ENCODE peak calls at places on chromosome 1, in ten cellular contexts. One of them, this sample, is unnamed.
A peak's percentile ranks its signal among the peaks of the same experiment; 100 is the strongest.

GRCh38 chr1:215044151-215044550 is 38.4 kb upstream of the KCNK2 start:
- DNase-seq in stomach: no peak
- DNase-seq in tibial nerve: no peak
- DNase-seq in cardiac muscle cell: no peak
- DNase-seq in left ventricle myocardium inferior: no peak
- DNase-seq in sigmoid colon: no peak
- DNase-seq in vagina: no peak
- DNase-seq in CD4-positive, CD25-positive, alpha-beta regulatory T cell: no peak
- DNase-seq in lower lobe of right lung: no peak
- DNase-seq in thoracic aorta: no peak
- DNase-seq in this sample: no peak

GRCh38 chr1:86069757-86070145 is 86.8 kb downstream of the COL24A1 start:
- DNase-seq in tibial nerve: no peak
- DNase-seq in CD4-positive, CD25-positive, alpha-beta regulatory T cell: no peak
- DNase-seq in lower lobe of right lung: no peak
- DNase-seq in sigmoid colon: no peak
- DNase-seq in vagina: no peak
- DNase-seq in thoracic aorta: no peak
- DNase-seq in cardiac muscle cell: no peak
- DNase-seq in stomach: no peak
- DNase-seq in left ventricle myocardium inferior: no peak
- DNase-seq in this sample: no peak

GRCh38 chr1:202683029-202683428 is 27.2 kb downstream of the SYT2 start:
- DNase-seq in vagina: no peak
- DNase-seq in CD4-positive, CD25-positive, alpha-beta regulatory T cell: no peak
- DNase-seq in tibial nerve: no peak
- DNase-seq in cardiac muscle cell: no peak
- DNase-seq in lower lobe of right lung: no peak
- DNase-seq in sigmoid colon: no peak
- DNase-seq in stomach: no peak
- DNase-seq in left ventricle myocardium inferior: no peak
- DNase-seq in thoracic aorta: no peak
- DNase-seq in this sample: no peak

GRCh38 chr1:160711528-160712311 is at the start of gene CD48:
- DNase-seq in vagina: no peak
- DNase-seq in tibial nerve: no peak
- DNase-seq in cardiac muscle cell: no peak
- DNase-seq in sigmoid colon: no peak
- DNase-seq in CD4-positive, CD25-positive, alpha-beta regulatory T cell: peak; percentile 41
- DNase-seq in left ventricle myocardium inferior: no peak
- DNase-seq in thoracic aorta: no peak
- DNase-seq in stomach: no peak
- DNase-seq in lower lobe of right lung: no peak
- DNase-seq in this sample: peak; percentile 76

GRCh38 chr1:203528098-203528497 is 34.1 kb downstream of the OPTC start:
- DNase-seq in tibial nerve: no peak
- DNase-seq in lower lobe of right lung: no peak
- DNase-seq in cardiac muscle cell: no peak
- DNase-seq in thoracic aorta: no peak
- DNase-seq in CD4-positive, CD25-positive, alpha-beta regulatory T cell: no peak
- DNase-seq in vagina: no peak
- DNase-seq in stomach: no peak
- DNase-seq in left ventricle myocardium inferior: no peak
- DNase-seq in sigmoid colon: no peak
- DNase-seq in this sample: no peak

GRCh38 chr1:101964708-101965107 is 32.0 kb downstream of the OLFM3 start:
- DNase-seq in lower lobe of right lung: no peak
- DNase-seq in stomach: no peak
- DNase-seq in thoracic aorta: no peak
- DNase-seq in CD4-positive, CD25-positive, alpha-beta regulatory T cell: no peak
- DNase-seq in sigmoid colon: no peak
- DNase-seq in left ventricle myocardium inferior: no peak
- DNase-seq in cardiac muscle cell: no peak
- DNase-seq in tibial nerve: no peak
- DNase-seq in vagina: no peak
- DNase-seq in this sample: no peak

GRCh38 chr1:234658143-234658542 is 48.2 kb upstream of the IRF2BP2 start:
- DNase-seq in cardiac muscle cell: no peak
- DNase-seq in CD4-positive, CD25-positive, alpha-beta regulatory T cell: no peak
- DNase-seq in sigmoid colon: no peak
- DNase-seq in thoracic aorta: no peak
- DNase-seq in tibial nerve: no peak
- DNase-seq in vagina: no peak
- DNase-seq in lower lobe of right lung: peak; percentile 62
- DNase-seq in left ventricle myocardium inferior: no peak
- DNase-seq in stomach: peak; percentile 86
- DNase-seq in this sample: no peak

GRCh38 chr1:237154173-237154572 is 112.2 kb downstream of the RYR2 start:
- DNase-seq in CD4-positive, CD25-positive, alpha-beta regulatory T cell: no peak
- DNase-seq in stomach: no peak
- DNase-seq in lower lobe of right lung: no peak
- DNase-seq in vagina: no peak
- DNase-seq in thoracic aorta: no peak
- DNase-seq in left ventricle myocardium inferior: no peak
- DNase-seq in tibial nerve: no peak
- DNase-seq in cardiac muscle cell: no peak
- DNase-seq in sigmoid colon: no peak
- DNase-seq in this sample: no peak

GRCh38 chr1:16978589-16979474 is 1.6 kb downstream of the MFAP2 start:
- DNase-seq in vagina: no peak
- DNase-seq in tibial nerve: peak; percentile 22
- DNase-seq in sigmoid colon: peak; percentile 92
- DNase-seq in CD4-positive, CD25-positive, alpha-beta regulatory T cell: no peak
- DNase-seq in left ventricle myocardium inferior: peak; percentile 49
- DNase-seq in lower lobe of right lung: no peak
- DNase-seq in stomach: no peak
- DNase-seq in cardiac muscle cell: no peak
- DNase-seq in thoracic aorta: no peak
- DNase-seq in this sample: no peak

GRCh38 chr1:16978139-16978538 is 2.3 kb downstream of the MFAP2 start:
- DNase-seq in tibial nerve: no peak
- DNase-seq in thoracic aorta: no peak
- DNase-seq in left ventricle myocardium inferior: no peak
- DNase-seq in stomach: no peak
- DNase-seq in cardiac muscle cell: no peak
- DNase-seq in vagina: no peak
- DNase-seq in sigmoid colon: no peak
- DNase-seq in lower lobe of right lung: no peak
- DNase-seq in CD4-positive, CD25-positive, alpha-beta regulatory T cell: no peak
- DNase-seq in this sample: no peak

GRCh38 chr1:16981269-16981849 is 939 bp upstream of the MFAP2 start:
- DNase-seq in vagina: no peak
- DNase-seq in CD4-positive, CD25-positive, alpha-beta regulatory T cell: no peak
- DNase-seq in stomach: no peak
- DNase-seq in lower lobe of right lung: no peak
- DNase-seq in tibial nerve: no peak
- DNase-seq in left ventricle myocardium inferior: no peak
- DNase-seq in cardiac muscle cell: no peak
- DNase-seq in thoracic aorta: no peak
- DNase-seq in sigmoid colon: no peak
- DNase-seq in this sample: no peak

GRCh38 chr1:16980473-16981268 is at the start of gene MFAP2:
- DNase-seq in lower lobe of right lung: no peak
- DNase-seq in thoracic aorta: no peak
- DNase-seq in CD4-positive, CD25-positive, alpha-beta regulatory T cell: no peak
- DNase-seq in cardiac muscle cell: peak; percentile 58
- DNase-seq in sigmoid colon: no peak
- DNase-seq in tibial nerve: no peak
- DNase-seq in vagina: no peak
- DNase-seq in stomach: no peak
- DNase-seq in left ventricle myocardium inferior: no peak
- DNase-seq in this sample: no peak

GRCh38 chr1:16979475-16980327 is 719 bp downstream of the MFAP2 start:
- DNase-seq in cardiac muscle cell: no peak
- DNase-seq in lower lobe of right lung: no peak
- DNase-seq in left ventricle myocardium inferior: no peak
- DNase-seq in tibial nerve: no peak
- DNase-seq in thoracic aorta: no peak
- DNase-seq in sigmoid colon: peak; percentile 82
- DNase-seq in vagina: no peak
- DNase-seq in CD4-positive, CD25-positive, alpha-beta regulatory T cell: no peak
- DNase-seq in stomach: no peak
- DNase-seq in this sample: no peak
- H3K27ac ChIP-seq in cardiac muscle cell: no peak overlapping the region
- H3K27ac ChIP-seq in lower lobe of right lung: peak overlapping the region; percentile 66
- H3K27ac ChIP-seq in left ventricle myocardium inferior: peak overlapping the region; percentile 60
- H3K27ac ChIP-seq in tibial nerve: peak overlapping the region; percentile 79
- H3K27ac ChIP-seq in thoracic aorta: peak overlapping the region; percentile 95
- H3K27ac ChIP-seq in sigmoid colon: peak overlapping the region; percentile 82
- H3K27ac ChIP-seq in vagina: peak overlapping the region; percentile 88
- H3K27ac ChIP-seq in CD4-positive, CD25-positive, alpha-beta regulatory T cell: no peak overlapping the region
- H3K27ac ChIP-seq in stomach: no peak overlapping the region
- H3K27ac ChIP-seq in this sample: no peak overlapping the region

GRCh38 chr1:152112885-152113432 is 2.3 kb downstream of the TCHH start:
- DNase-seq in vagina: no peak
- DNase-seq in stomach: no peak
- DNase-seq in thoracic aorta: no peak
- DNase-seq in left ventricle myocardium inferior: no peak
- DNase-seq in lower lobe of right lung: no peak
- DNase-seq in tibial nerve: no peak
- DNase-seq in cardiac muscle cell: no peak
- DNase-seq in sigmoid colon: no peak
- DNase-seq in CD4-positive, CD25-positive, alpha-beta regulatory T cell: no peak
- DNase-seq in this sample: no peak

GRCh38 chr1:152112101-152112884 is 3.0 kb downstream of the TCHH start:
- DNase-seq in cardiac muscle cell: no peak
- DNase-seq in thoracic aorta: no peak
- DNase-seq in stomach: no peak
- DNase-seq in vagina: no peak
- DNase-seq in left ventricle myocardium inferior: no peak
- DNase-seq in tibial nerve: no peak
- DNase-seq in CD4-positive, CD25-positive, alpha-beta regulatory T cell: no peak
- DNase-seq in sigmoid colon: no peak
- DNase-seq in lower lobe of right lung: no peak
- DNase-seq in this sample: no peak

GRCh38 chr1:152110860-152111514 is 4.3 kb downstream of the TCHH start:
- DNase-seq in vagina: no peak
- DNase-seq in sigmoid colon: no peak
- DNase-seq in tibial nerve: no peak
- DNase-seq in thoracic aorta: no peak
- DNase-seq in CD4-positive, CD25-positive, alpha-beta regulatory T cell: no peak
- DNase-seq in left ventricle myocardium inferior: peak; percentile 17
- DNase-seq in lower lobe of right lung: peak; percentile 53
- DNase-seq in cardiac muscle cell: no peak
- DNase-seq in stomach: no peak
- DNase-seq in this sample: peak; percentile 9

GRCh38 chr1:152110365-152110859 is 4.8 kb downstream of the TCHH start:
- DNase-seq in CD4-positive, CD25-positive, alpha-beta regulatory T cell: no peak
- DNase-seq in vagina: no peak
- DNase-seq in cardiac muscle cell: no peak
- DNase-seq in left ventricle myocardium inferior: peak; percentile 15
- DNase-seq in thoracic aorta: no peak
- DNase-seq in sigmoid colon: no peak
- DNase-seq in lower lobe of right lung: peak; percentile 57
- DNase-seq in tibial nerve: no peak
- DNase-seq in stomach: no peak
- DNase-seq in this sample: peak; percentile 13

DNA sequence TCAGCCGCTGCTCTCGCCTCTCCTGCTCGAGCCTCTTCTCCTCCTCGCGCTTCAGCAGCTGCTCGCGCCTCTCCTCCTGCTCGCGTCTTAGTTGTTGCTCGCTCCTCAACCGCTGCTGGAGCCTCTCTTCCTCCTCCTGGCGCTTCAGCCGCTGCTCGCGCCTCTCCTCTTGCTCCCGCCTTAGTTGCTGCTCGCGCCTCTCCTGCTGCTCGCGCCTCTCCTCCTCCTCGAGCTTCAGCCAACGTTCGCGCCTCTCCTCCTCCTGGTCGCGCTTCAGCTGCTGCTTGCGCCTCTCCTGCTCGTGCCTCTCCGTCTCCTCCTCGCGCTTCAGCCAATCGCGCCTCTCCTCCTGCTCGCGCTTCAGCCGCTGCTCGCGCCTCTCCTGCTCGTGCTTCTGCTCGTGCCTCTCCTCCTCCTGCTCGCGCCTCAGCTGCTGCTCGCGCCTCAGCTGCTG is 3.7 kb downstream of the TCHH start:
- DNase-seq in tibial nerve: no peak
- DNase-seq in stomach: no peak
- DNase-seq in CD4-positive, CD25-positive, alpha-beta regulatory T cell: no peak
- DNase-seq in sigmoid colon: no peak
- DNase-seq in lower lobe of right lung: no peak
- DNase-seq in thoracic aorta: no peak
- DNase-seq in cardiac muscle cell: no peak
- DNase-seq in vagina: no peak
- DNase-seq in left ventricle myocardium inferior: no peak
- DNase-seq in this sample: no peak
- H3K9me3 ChIP-seq in tibial nerve: peaks cover 4% of the 10 kb centered on the region
- H3K9me3 ChIP-seq in stomach: peaks cover 24% of the 10 kb centered on the region
- H3K9me3 ChIP-seq in CD4-positive, CD25-positive, alpha-beta regulatory T cell: no peaks in the 10 kb centered on the region
- H3K9me3 ChIP-seq in sigmoid colon: no peaks in the 10 kb centered on the region
- H3K9me3 ChIP-seq in lower lobe of right lung: peaks cover 7% of the 10 kb centered on the region
- H3K9me3 ChIP-seq in thoracic aorta: no peaks in the 10 kb centered on the region
- H3K9me3 ChIP-seq in cardiac muscle cell: no peaks in the 10 kb centered on the region
- H3K9me3 ChIP-seq in vagina: no peaks in the 10 kb centered on the region
- H3K9me3 ChIP-seq in left ventricle myocardium inferior: peaks cover 22% of the 10 kb centered on the region
- H3K9me3 ChIP-seq in this sample: no peaks in the 10 kb centered on the region

DNA sequence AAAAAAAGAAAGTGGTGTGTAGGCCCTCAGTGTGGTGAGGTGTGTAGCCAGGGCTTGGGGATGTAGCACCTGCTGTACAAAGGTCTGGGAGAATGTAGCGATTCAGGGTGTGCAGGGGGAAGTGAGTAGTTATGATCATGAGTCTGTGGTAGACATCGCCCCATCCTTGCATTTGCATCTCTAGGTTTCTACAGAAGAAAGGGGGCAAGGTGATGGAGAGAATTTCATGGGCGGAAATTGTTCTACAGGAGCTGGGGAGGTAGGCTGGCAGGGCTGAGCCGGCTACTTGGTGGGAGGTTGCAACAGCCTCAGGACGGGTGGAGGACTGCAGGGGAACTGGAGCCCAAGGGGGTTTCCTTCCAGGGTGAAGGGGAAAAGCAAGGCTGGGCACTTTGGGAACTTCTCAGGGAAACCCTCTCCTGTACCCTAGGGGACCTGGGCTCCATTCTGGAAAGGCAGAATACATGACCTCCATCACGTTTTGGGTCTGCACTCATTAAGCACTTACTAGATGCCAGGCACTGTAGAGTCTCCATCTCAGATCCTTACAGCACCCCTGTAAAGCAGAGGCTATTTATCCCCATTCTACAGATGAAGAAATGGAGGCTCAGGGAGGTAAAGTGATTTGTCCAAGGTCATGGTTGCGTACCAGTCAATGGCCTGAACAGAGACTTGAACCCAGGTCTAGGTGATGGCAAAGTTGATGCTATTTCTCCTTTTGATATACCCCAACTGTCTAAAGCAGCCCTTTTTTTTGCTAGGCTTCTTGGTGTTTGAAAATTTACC is 14.5 kb upstream of the TNFRSF1B start:
- DNase-seq in thoracic aorta: no peak
- DNase-seq in stomach: no peak
- DNase-seq in sigmoid colon: no peak
- DNase-seq in CD4-positive, CD25-positive, alpha-beta regulatory T cell: no peak
- DNase-seq in left ventricle myocardium inferior: no peak
- DNase-seq in cardiac muscle cell: no peak
- DNase-seq in vagina: no peak
- DNase-seq in tibial nerve: no peak
- DNase-seq in lower lobe of right lung: no peak
- DNase-seq in this sample: no peak
- H3K27ac ChIP-seq in thoracic aorta: no peak overlapping the region
- H3K27ac ChIP-seq in stomach: no peak overlapping the region
- H3K27ac ChIP-seq in sigmoid colon: peak overlapping the region; percentile 58
- H3K27ac ChIP-seq in CD4-positive, CD25-positive, alpha-beta regulatory T cell: peak overlapping the region; percentile 81
- H3K27ac ChIP-seq in left ventricle myocardium inferior: peak overlapping the region; percentile 20
- H3K27ac ChIP-seq in cardiac muscle cell: no peak overlapping the region
- H3K27ac ChIP-seq in vagina: peak overlapping the region; percentile 54
- H3K27ac ChIP-seq in tibial nerve: peak overlapping the region; percentile 68
- H3K27ac ChIP-seq in lower lobe of right lung: peak overlapping the region; percentile 78
- H3K27ac ChIP-seq in this sample: no peak overlapping the region

GRCh38 chr1:82492168-82492567 is 691.4 kb downstream of the ADGRL2 start:
- DNase-seq in CD4-positive, CD25-positive, alpha-beta regulatory T cell: no peak
- DNase-seq in left ventricle myocardium inferior: no peak
- DNase-seq in tibial nerve: no peak
- DNase-seq in cardiac muscle cell: peak; percentile 17
- DNase-seq in stomach: no peak
- DNase-seq in lower lobe of right lung: no peak
- DNase-seq in vagina: no peak
- DNase-seq in thoracic aorta: no peak
- DNase-seq in sigmoid colon: no peak
- DNase-seq in this sample: no peak

GRCh38 chr1:82485591-82486369 is 685.0 kb downstream of the ADGRL2 start:
- DNase-seq in CD4-positive, CD25-positive, alpha-beta regulatory T cell: no peak
- DNase-seq in sigmoid colon: peak; percentile 75
- DNase-seq in vagina: no peak
- DNase-seq in lower lobe of right lung: no peak
- DNase-seq in thoracic aorta: no peak
- DNase-seq in stomach: no peak
- DNase-seq in cardiac muscle cell: peak; percentile 18
- DNase-seq in tibial nerve: peak; percentile 62
- DNase-seq in left ventricle myocardium inferior: peak; percentile 33
- DNase-seq in this sample: no peak

GRCh38 chr1:82491301-82491986 is 690.7 kb downstream of the ADGRL2 start:
- DNase-seq in vagina: no peak
- DNase-seq in sigmoid colon: no peak
- DNase-seq in cardiac muscle cell: no peak
- DNase-seq in tibial nerve: no peak
- DNase-seq in left ventricle myocardium inferior: no peak
- DNase-seq in thoracic aorta: no peak
- DNase-seq in stomach: no peak
- DNase-seq in lower lobe of right lung: no peak
- DNase-seq in CD4-positive, CD25-positive, alpha-beta regulatory T cell: no peak
- DNase-seq in this sample: no peak

GRCh38 chr1:82486969-82487368 is 686.2 kb downstream of the ADGRL2 start:
- DNase-seq in tibial nerve: no peak
- DNase-seq in sigmoid colon: no peak
- DNase-seq in stomach: no peak
- DNase-seq in vagina: no peak
- DNase-seq in left ventricle myocardium inferior: no peak
- DNase-seq in thoracic aorta: no peak
- DNase-seq in lower lobe of right lung: no peak
- DNase-seq in cardiac muscle cell: no peak
- DNase-seq in CD4-positive, CD25-positive, alpha-beta regulatory T cell: no peak
- DNase-seq in this sample: no peak

GRCh38 chr1:82487778-82488177 is 687.0 kb downstream of the ADGRL2 start:
- DNase-seq in cardiac muscle cell: no peak
- DNase-seq in vagina: no peak
- DNase-seq in lower lobe of right lung: no peak
- DNase-seq in left ventricle myocardium inferior: no peak
- DNase-seq in stomach: no peak
- DNase-seq in tibial nerve: no peak
- DNase-seq in CD4-positive, CD25-positive, alpha-beta regulatory T cell: no peak
- DNase-seq in thoracic aorta: no peak
- DNase-seq in sigmoid colon: no peak
- DNase-seq in this sample: no peak
- H3K9me3 ChIP-seq in cardiac muscle cell: no peaks in the 10 kb centered on the region
- H3K9me3 ChIP-seq in vagina: no peaks in the 10 kb centered on the region
- H3K9me3 ChIP-seq in lower lobe of right lung: no peaks in the 10 kb centered on the region
- H3K9me3 ChIP-seq in left ventricle myocardium inferior: peaks cover 3% of the 10 kb centered on the region
- H3K9me3 ChIP-seq in stomach: no peaks in the 10 kb centered on the region
- H3K9me3 ChIP-seq in tibial nerve: no peaks in the 10 kb centered on the region
- H3K9me3 ChIP-seq in CD4-positive, CD25-positive, alpha-beta regulatory T cell: no peaks in the 10 kb centered on the region
- H3K9me3 ChIP-seq in thoracic aorta: no peaks in the 10 kb centered on the region
- H3K9me3 ChIP-seq in sigmoid colon: peaks cover 2% of the 10 kb centered on the region
- H3K9me3 ChIP-seq in this sample: no peaks in the 10 kb centered on the region